ENCODE peak calls at places on chromosomes 13 and 19, in seven cellular contexts. V is SJSA1, W is mucosa of descending colon, O is upper lobe of right lung, M is heart right ventricle, L is right lobe of liver, S is cardiac muscle cell. G is an unnamed sample.

GRCh38 chr13:46170687-46171086 is 11.3 kb downstream of the LCP1 start:
- DNase-seq in V (no peak), W (no peak), O (no peak), M (no peak), L (no peak), S (peak; percentile 69), G (no peak)

GRCh38 chr19:1172353-1173159 is 1.5 kb downstream of the SBNO2 start:
- DNase-seq in V (peak; percentile 55), W (peak; percentile 66), O (peak; percentile 74), M (peak; percentile 62), L (peak; percentile 83), S (peak; percentile 76), G (peak; percentile 82)

GRCh38 chr19:2820112-2820702 is 539 bp downstream of the ZNF554 start:
- DNase-seq in V (no peak), W (no peak), O (no peak), M (no peak), L (no peak), S (no peak), G (no peak)

GRCh38 chr13:107276936-107277335 is 709.0 kb upstream of the ARGLU1 start:
- DNase-seq in V (no peak), W (no peak), O (no peak), M (no peak), L (no peak), S (no peak), G (no peak)

GRCh38 chr19:31676271-31677004 is 327.2 kb upstream of the TSHZ3 start:
- DNase-seq in V (peak; percentile 31), W (peak; percentile 7), O (no peak), M (no peak), L (no peak), S (peak; percentile 8), G (peak; percentile 21)

GRCh38 chr13:50914301-50914700 is 4.7 kb downstream of the RNASEH2B start:
- DNase-seq in V (no peak), W (no peak), O (no peak), M (no peak), L (no peak), S (no peak), G (no peak)

GRCh38 chr19:50046649-50047503 is 21.1 kb downstream of the ZNF473 start:
- DNase-seq in V (no peak), W (peak; percentile 66), O (peak; percentile 70), M (peak; percentile 46), L (no peak), S (peak; percentile 27), G (peak; percentile 82)

GRCh38 chr13:26485786-26486185 is 71.7 kb upstream of the WASF3 start:
- DNase-seq in V (no peak), W (no peak), O (no peak), M (no peak), L (no peak), S (no peak), G (no peak)

GRCh38 chr19:19342086-19343015 is 21.7 kb downstream of the MAU2 start:
- DNase-seq in V (peak; percentile 23), W (peak; percentile 73), O (peak; percentile 84), M (peak; percentile 50), L (peak; percentile 77), S (peak; percentile 70), G (peak; percentile 62)

GRCh38 chr19:51311388-51312257 is at the start of gene IGLON5:
- DNase-seq in V (no peak), W (no peak), O (no peak), M (no peak), L (no peak), S (no peak), G (no peak)

GRCh38 chr19:43560687-43561086 is 14.6 kb downstream of the XRCC1 start:
- DNase-seq in V (peak; percentile 28), W (no peak), O (no peak), M (no peak), L (no peak), S (no peak), G (no peak)

GRCh38 chr13:71704650-71705049 is 162.4 kb downstream of the DACH1 start:
- DNase-seq in V (no peak), W (no peak), O (no peak), M (no peak), L (no peak), S (peak; percentile 4), G (no peak)

GRCh38 chr19:56110515-56111448 is 10.3 kb downstream of the ZNF787 start:
- DNase-seq in V (no peak), W (peak; percentile 53), O (no peak), M (peak; percentile 64), L (peak; percentile 90), S (peak; percentile 72), G (peak; percentile 64)

GRCh38 chr19:15640294-15640903 is at the start of gene CYP4F3:
- DNase-seq in V (no peak), W (peak; percentile 98), O (peak; percentile 85), M (peak; percentile 43), L (peak; percentile 98), S (peak; percentile 6), G (peak; percentile 68)

GRCh38 chr13:45779901-45780300 is 71.7 kb downstream of the SIAH3 start:
- DNase-seq in V (no peak), W (no peak), O (no peak), M (no peak), L (no peak), S (no peak), G (no peak)

GRCh38 chr13:21717817-21718216 is 46.9 kb downstream of the FGF9 start:
- DNase-seq in V (peak; percentile 34), W (no peak), O (no peak), M (no peak), L (no peak), S (no peak), G (no peak)

GRCh38 chr19:41933131-41933458 is 4.8 kb upstream of the ERFL start:
- DNase-seq in V (no peak), W (no peak), O (no peak), M (no peak), L (no peak), S (no peak), G (no peak)

GRCh38 chr19:6791237-6791636 is 18.7 kb downstream of the VAV1 start:
- DNase-seq in V (no peak), W (no peak), O (no peak), M (no peak), L (no peak), S (no peak), G (no peak)
- H3K4me1 ChIP-seq in V (no peaks in the 10 kb centered on the region), W (no peaks in the 10 kb centered on the region), O (no peaks in the 10 kb centered on the region), M (no peaks in the 10 kb centered on the region), L (no peaks in the 10 kb centered on the region), S (no peaks in the 10 kb centered on the region), G (no peaks in the 10 kb centered on the region)

GRCh38 chr19:4390862-4391693 is 9.3 kb downstream of the SH3GL1 start:
- DNase-seq in V (no peak), W (no peak), O (no peak), M (no peak), L (peak; percentile 84), S (peak; percentile 25), G (no peak)
- H3K4me1 ChIP-seq in V (no peaks in the 10 kb centered on the region), W (peaks cover 12% of the 10 kb centered on the region), O (peaks cover 63% of the 10 kb centered on the region), M (peaks cover 78% of the 10 kb centered on the region), L (peaks cover 18% of the 10 kb centered on the region), S (peaks cover 55% of the 10 kb centered on the region), G (peaks cover 63% of the 10 kb centered on the region)

GRCh38 chr19:10408511-10409291 is 5.4 kb upstream of the CDC37 start:
- DNase-seq in V (no peak), W (peak; percentile 60), O (peak; percentile 88), M (no peak), L (no peak), S (no peak), G (no peak)
- H3K4me1 ChIP-seq in V (peaks cover 62% of the 10 kb centered on the region), W (peaks cover 13% of the 10 kb centered on the region), O (peaks cover 23% of the 10 kb centered on the region), M (peaks cover 24% of the 10 kb centered on the region), L (no peaks in the 10 kb centered on the region), S (peaks cover 4% of the 10 kb centered on the region), G (peaks cover 10% of the 10 kb centered on the region)

DNA sequence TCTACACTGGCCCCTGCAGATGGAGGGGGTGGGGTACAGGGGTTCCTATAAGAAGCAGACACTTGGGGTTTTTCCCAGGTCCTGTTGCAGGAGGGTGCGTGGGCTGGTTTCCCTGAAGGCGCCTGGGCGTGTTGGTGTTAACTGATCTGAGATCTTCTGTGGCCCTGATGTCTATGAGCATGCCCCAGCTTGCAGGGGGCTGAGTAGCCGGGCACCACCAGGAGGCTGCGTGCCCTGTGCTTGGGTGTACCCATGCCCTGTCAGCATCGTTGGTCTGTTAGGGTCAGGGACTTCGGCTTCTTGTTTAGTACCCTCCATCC is 45.3 kb downstream of the CAPN12 start:
- DNase-seq in V (no peak), W (no peak), O (no peak), M (no peak), L (no peak), S (no peak), G (no peak)
- H3K4me1 ChIP-seq in V (peaks cover 10% of the 10 kb centered on the region), W (peaks cover 63% of the 10 kb centered on the region), O (peaks cover 80% of the 10 kb centered on the region), M (peaks cover 91% of the 10 kb centered on the region), L (peaks cover 16% of the 10 kb centered on the region), S (peaks cover 10% of the 10 kb centered on the region), G (peaks cover 90% of the 10 kb centered on the region)

DNA sequence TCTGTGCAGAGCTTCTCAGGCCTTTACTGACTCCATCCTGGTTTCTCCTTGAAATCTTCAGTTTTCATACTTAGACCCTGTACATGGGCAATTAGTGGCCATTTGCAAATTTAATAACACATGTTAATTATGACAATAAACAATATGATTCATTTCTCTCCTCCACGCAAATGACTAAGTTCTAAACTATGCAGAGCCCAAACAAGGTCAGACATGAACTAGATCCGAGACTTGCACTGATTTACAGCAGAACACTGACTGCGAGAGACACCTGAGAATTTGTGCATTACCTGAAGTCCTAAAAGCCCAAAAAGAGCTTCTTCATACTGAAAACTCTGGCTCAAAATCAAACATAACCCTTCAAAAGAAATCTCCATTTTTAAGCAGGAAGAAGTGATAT is 521.8 kb downstream of the MYO16 start:
- DNase-seq in V (peak; percentile 90), W (no peak), O (no peak), M (no peak), L (no peak), S (no peak), G (no peak)
- H3K4me1 ChIP-seq in V (peaks cover 95% of the 10 kb centered on the region), W (no peaks in the 10 kb centered on the region), O (peaks cover 10% of the 10 kb centered on the region), M (peaks cover 14% of the 10 kb centered on the region), L (no peaks in the 10 kb centered on the region), S (no peaks in the 10 kb centered on the region), G (peaks cover 22% of the 10 kb centered on the region)

DNA sequence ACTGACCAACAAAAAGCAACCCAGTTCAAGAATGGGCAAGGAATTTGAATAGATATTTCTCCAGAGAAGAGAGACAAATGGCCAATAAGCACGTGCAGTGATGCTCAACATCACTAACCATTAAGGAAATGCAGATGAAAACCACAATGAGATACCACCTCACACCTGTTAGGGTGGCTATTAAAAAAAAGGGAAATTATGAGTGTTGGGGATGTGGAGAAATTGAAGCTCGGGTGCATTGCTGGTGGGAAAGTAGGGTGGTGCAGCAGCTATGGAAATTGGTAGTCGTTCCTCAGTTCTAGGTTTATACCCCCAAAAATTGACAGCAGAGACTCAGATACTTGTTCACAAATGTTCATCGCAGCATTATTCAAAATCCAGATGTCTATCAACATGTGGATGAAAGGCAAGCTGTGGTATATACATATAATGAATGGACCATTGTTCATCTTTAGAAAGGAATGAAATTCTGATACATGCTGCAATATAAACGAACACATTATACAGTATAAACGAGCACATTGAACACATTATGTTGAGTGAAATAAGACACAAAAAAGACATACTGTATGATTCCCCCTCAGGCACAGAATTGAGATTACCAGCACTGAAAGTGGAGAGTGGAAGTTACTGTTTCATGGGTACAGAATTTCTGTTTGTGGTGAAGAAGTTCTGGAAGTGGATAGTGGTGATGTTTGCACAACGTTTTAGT is 927 bp downstream of the CHAMP1 start:
- DNase-seq in V (no peak), W (no peak), O (no peak), M (no peak), L (no peak), S (no peak), G (no peak)
- H3K4me1 ChIP-seq in V (peaks cover 39% of the 10 kb centered on the region), W (peaks cover 18% of the 10 kb centered on the region), O (peaks cover 34% of the 10 kb centered on the region), M (peaks cover 50% of the 10 kb centered on the region), L (no peaks in the 10 kb centered on the region), S (peaks cover 28% of the 10 kb centered on the region), G (peaks cover 7% of the 10 kb centered on the region)

GRCh38 chr19:6067975-6068374 is 42.3 kb downstream of the RFX2 start:
- DNase-seq in V (no peak), W (no peak), O (peak; percentile 23), M (no peak), L (peak; percentile 46), S (no peak), G (no peak)
- H3K4me1 ChIP-seq in V (peaks cover 25% of the 10 kb centered on the region), W (peaks cover 27% of the 10 kb centered on the region), O (peaks cover 50% of the 10 kb centered on the region), M (peaks cover 56% of the 10 kb centered on the region), L (no peaks in the 10 kb centered on the region), S (no peaks in the 10 kb centered on the region), G (peaks cover 19% of the 10 kb centered on the region)

G was measured in thyroid gland.